ENCODE peak calls at places on chromosomes 3 and 15, in eight cellular contexts. Y, R, V, T, D, A, L and S are unnamed samples.

GRCh38 chr3:13229291-13229949 is 156.2 kb upstream of the IQSEC1 start:
- DNase-seq in Y (no peak), V (no peak), L (peak), T (peak), A (peak), R (peak), D (peak), S (no peak)

GRCh38 chr3:60674870-60675269 is 576.4 kb downstream of the FHIT start:
- DNase-seq in T (no peak), D (no peak), L (no peak), R (no peak), A (no peak), Y (no peak), V (no peak), S (no peak)

GRCh38 chr3:143795849-143796248 is 52.4 kb downstream of the SLC9A9 start:
- DNase-seq in A (no peak), D (peak), Y (peak), T (no peak), L (no peak), V (no peak), R (peak), S (no peak)

GRCh38 chr15:48963524-48964113 is at the start of gene SHC4:
- DNase-seq in L (peak), R (peak), D (peak), T (peak), A (peak), V (peak), Y (peak), S (peak)

GRCh38 chr3:61927332-61927731 is 366.0 kb downstream of the PTPRG start:
- DNase-seq in L (no peak), Y (peak), D (no peak), A (no peak), T (peak), V (no peak), R (no peak), S (no peak)

GRCh38 chr3:4897765-4898453 is 81.3 kb upstream of the BHLHE40 start:
- DNase-seq in L (no peak), D (no peak), R (no peak), V (no peak), Y (peak), T (peak), A (no peak), S (no peak)

GRCh38 chr15:68299436-68299835 is 21.9 kb downstream of the FEM1B start:
- DNase-seq in R (no peak), V (no peak), Y (peak), D (no peak), L (no peak), A (no peak), T (no peak), S (no peak)

GRCh38 chr3:56864090-56864489 is 62.3 kb upstream of the ARHGEF3 start:
- DNase-seq in V (no peak), A (no peak), D (no peak), L (no peak), T (no peak), R (no peak), Y (no peak), S (no peak)